ENCODE peak calls at places on chromosomes 6 and 20, in six cellular contexts. A, Z, J, B, R and W are unnamed samples.

GRCh38 chr20:42857446-42857845 is 332.3 kb downstream of the PTPRT start:
- DNase-seq in A (no peak), Z (no peak), J (no peak), B (no peak), R (no peak), W (no peak)

GRCh38 chr20:401682-402495 is 6.2 kb upstream of the RBCK1 start:
- DNase-seq in A (peak), Z (no peak), J (no peak), B (peak), R (no peak), W (no peak)

GRCh38 chr20:22509090-22509938 is 75.1 kb downstream of the FOXA2 start:
- DNase-seq in A (no peak), Z (no peak), J (no peak), B (no peak), R (no peak), W (no peak)

GRCh38 chr6:134954272-134954990 is 4.5 kb upstream of the ALDH8A1 start:
- DNase-seq in A (no peak), Z (no peak), J (no peak), B (no peak), R (no peak), W (no peak)

GRCh38 chr20:8287328-8287727 is 155.3 kb downstream of the PLCB1 start:
- DNase-seq in A (no peak), Z (no peak), J (no peak), B (no peak), R (no peak), W (peak)

GRCh38 chr6:158660331-158660730 is 10.5 kb downstream of the SYTL3 start:
- DNase-seq in A (peak), Z (no peak), J (peak), B (no peak), R (peak), W (no peak)

GRCh38 chr20:24465730-24466129 is 3.7 kb upstream of the SYNDIG1 start:
- DNase-seq in A (no peak), Z (no peak), J (no peak), B (peak), R (no peak), W (no peak)

GRCh38 chr6:683742-684440 is 9.0 kb downstream of the EXOC2 start:
- DNase-seq in A (no peak), Z (no peak), J (no peak), B (no peak), R (peak), W (peak)

GRCh38 chr20:32535316-32535952 is 49.7 kb downstream of the NOL4L start:
- DNase-seq in A (peak), Z (peak), J (peak), B (no peak), R (no peak), W (no peak)

GRCh38 chr6:129672883-129673631 is 36.9 kb downstream of the ARHGAP18 start:
- DNase-seq in A (no peak), Z (peak), J (no peak), B (peak), R (no peak), W (no peak)

GRCh38 chr6:45432944-45433343 is 55.2 kb upstream of the SUPT3H start:
- DNase-seq in A (no peak), Z (no peak), J (no peak), B (no peak), R (no peak), W (no peak)

GRCh38 chr20:37378785-37379598 is 33.1 kb downstream of the SRC start:
- DNase-seq in A (no peak), Z (no peak), J (no peak), B (no peak), R (no peak), W (no peak)

GRCh38 chr6:14339711-14340590 is 222.4 kb downstream of the CD83 start:
- DNase-seq in A (peak), Z (no peak), J (no peak), B (no peak), R (no peak), W (no peak)

GRCh38 chr20:48405909-48406308 is 421.9 kb downstream of the PREX1 start:
- DNase-seq in A (no peak), Z (no peak), J (no peak), B (no peak), R (peak), W (no peak)

GRCh38 chr6:52020961-52021570 is 66.3 kb downstream of the PKHD1 start:
- DNase-seq in A (peak), Z (no peak), J (no peak), B (no peak), R (no peak), W (no peak)

GRCh38 chr20:59170406-59171349 is 7.1 kb downstream of the ZNF831 start:
- DNase-seq in A (no peak), Z (no peak), J (no peak), B (no peak), R (no peak), W (no peak)

GRCh38 chr6:142545147-142545546 is 243.3 kb downstream of the ADGRG6 start:
- DNase-seq in A (no peak), Z (no peak), J (no peak), B (no peak), R (no peak), W (no peak)

GRCh38 chr6:39360378-39360777 is 37.9 kb upstream of the KCNK16 start:
- DNase-seq in A (no peak), Z (no peak), J (no peak), B (no peak), R (no peak), W (no peak)

GRCh38 chr20:15236812-15237211 is 899.4 kb upstream of the FLRT3 start:
- DNase-seq in A (peak), Z (peak), J (no peak), B (no peak), R (peak), W (peak)

GRCh38 chr20:56343861-56344381 is 14.9 kb upstream of the FAM210B start:
- DNase-seq in A (no peak), Z (peak), J (no peak), B (no peak), R (peak), W (peak)

GRCh38 chr20:15930324-15931305 is 642.6 kb downstream of the KIF16B start:
- DNase-seq in A (peak), Z (no peak), J (no peak), B (peak), R (no peak), W (peak)

GRCh38 chr6:81307640-81308214 is 444.8 kb downstream of the TENT5A start:
- DNase-seq in A (no peak), Z (no peak), J (no peak), B (no peak), R (no peak), W (no peak)

GRCh38 chr6:14910692-14911547 is 334.9 kb upstream of the JARID2 start:
- DNase-seq in A (peak), Z (peak), J (peak), B (no peak), R (no peak), W (no peak)

GRCh38 chr6:131924881-131925474 is 26.2 kb downstream of the CCN2 start:
- DNase-seq in A (peak), Z (no peak), J (no peak), B (no peak), R (no peak), W (no peak)

GRCh38 chr6:121590438-121590837 is 155.0 kb downstream of the GJA1 start:
- DNase-seq in A (no peak), Z (no peak), J (no peak), B (no peak), R (no peak), W (no peak)

GRCh38 chr6:142377112-142377848 is 75.5 kb downstream of the ADGRG6 start:
- DNase-seq in A (no peak), Z (no peak), J (no peak), B (no peak), R (peak), W (peak)

GRCh38 chr6:132354517-132355167 is 46.6 kb downstream of the MOXD1 start:
- DNase-seq in A (peak), Z (peak), J (peak), B (no peak), R (peak), W (no peak)

GRCh38 chr6:14086701-14087100 is 30.9 kb upstream of the CD83 start:
- DNase-seq in A (no peak), Z (no peak), J (no peak), B (no peak), R (no peak), W (no peak)

GRCh38 chr6:119742188-119742803 is 392.7 kb upstream of the MAN1A1 start:
- DNase-seq in A (peak), Z (peak), J (peak), B (no peak), R (peak), W (peak)

GRCh38 chr6:53492860-53493634 is 51.9 kb downstream of the GCLC start:
- DNase-seq in A (peak), Z (no peak), J (no peak), B (no peak), R (peak), W (no peak)

GRCh38 chr20:53623454-53624206 is 30.0 kb upstream of the ZNF217 start:
- DNase-seq in A (peak), Z (peak), J (no peak), B (no peak), R (peak), W (peak)

GRCh38 chr6:44411141-44411540 is 23.6 kb downstream of the CDC5L start:
- DNase-seq in A (no peak), Z (no peak), J (no peak), B (no peak), R (no peak), W (no peak)

GRCh38 chr20:24948939-24949679 is at the start of gene CST7:
- DNase-seq in A (peak), Z (no peak), J (peak), B (no peak), R (no peak), W (no peak)

GRCh38 chr6:53524455-53524815 is 20.5 kb downstream of the GCLC start:
- DNase-seq in A (no peak), Z (no peak), J (no peak), B (peak), R (no peak), W (no peak)

GRCh38 chr6:87574237-87574636 is 15.6 kb downstream of the RARS2 start:
- DNase-seq in A (no peak), Z (no peak), J (no peak), B (no peak), R (no peak), W (no peak)

GRCh38 chr6:21189721-21190120 is 403.8 kb upstream of the SOX4 start:
- DNase-seq in A (no peak), Z (no peak), J (no peak), B (no peak), R (no peak), W (no peak)
- TF ChIP-seq CTCF in A (no peak), Z (no peak), J (no peak), B (no peak), R (no peak), W (no peak)

GRCh38 chr6:107607109-107607508 is 117.2 kb downstream of the SOBP start:
- DNase-seq in A (no peak), Z (no peak), J (no peak), B (no peak), R (no peak), W (no peak)
- TF ChIP-seq CTCF in A (peak), Z (no peak), J (no peak), B (no peak), R (no peak), W (no peak)

GRCh38 chr6:111727041-111727440 is 121.4 kb upstream of the TRAF3IP2 start:
- DNase-seq in A (no peak), Z (no peak), J (no peak), B (no peak), R (no peak), W (no peak)

GRCh38 chr6:111724505-111724904 is 118.8 kb upstream of the TRAF3IP2 start:
- DNase-seq in A (peak), Z (peak), J (peak), B (no peak), R (no peak), W (no peak)

GRCh38 chr6:111730835-111731234 is 125.2 kb upstream of the TRAF3IP2 start:
- DNase-seq in A (no peak), Z (no peak), J (no peak), B (no peak), R (no peak), W (no peak)

GRCh38 chr6:111725446-111726112 is 119.9 kb upstream of the TRAF3IP2 start:
- DNase-seq in A (no peak), Z (no peak), J (no peak), B (no peak), R (no peak), W (no peak)

DNA sequence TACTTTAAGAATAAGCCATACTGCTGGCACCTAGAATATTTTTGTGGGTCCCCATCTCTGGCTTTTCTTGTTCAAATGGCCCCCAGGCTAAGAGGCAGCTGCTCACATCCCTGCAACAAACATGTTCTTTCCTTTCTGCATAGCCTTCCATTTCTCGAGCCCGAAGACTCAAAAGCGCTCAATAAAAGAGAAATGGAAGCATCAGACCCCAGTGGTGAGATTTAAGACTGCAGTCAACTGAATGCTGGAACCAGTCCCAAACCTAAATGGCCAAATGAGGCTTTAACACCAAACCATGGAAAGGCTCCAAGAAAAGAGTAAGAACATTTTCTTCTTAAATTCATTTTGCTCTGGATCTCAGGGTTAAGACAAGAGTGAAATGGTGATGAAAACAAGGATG is 122.1 kb upstream of the TRAF3IP2 start:
- DNase-seq in A (no peak), Z (no peak), J (no peak), B (no peak), R (no peak), W (no peak)
- TF ChIP-seq CTCF in A (peak), Z (peak), J (peak), B (no peak), R (peak), W (no peak)

DNA sequence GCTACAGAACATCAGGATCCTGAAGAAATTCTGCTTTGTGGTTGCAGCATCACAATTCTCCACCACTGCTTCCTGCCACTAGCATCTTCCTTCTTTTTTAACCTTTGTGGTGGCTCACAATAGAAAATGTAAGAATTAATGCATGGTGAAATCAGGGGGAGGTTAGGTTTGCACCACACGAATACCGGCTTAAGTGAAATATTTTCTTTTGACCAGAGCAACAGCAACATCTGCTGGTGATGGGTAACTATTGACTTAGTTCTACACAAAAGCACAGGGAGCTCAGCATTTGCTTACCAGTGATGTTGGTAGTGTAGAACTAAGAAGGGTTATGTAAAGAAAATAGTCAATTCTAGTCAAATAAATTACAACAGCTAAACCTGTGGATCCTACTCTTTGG is 280.5 kb downstream of the SYNE1 start:
- DNase-seq in A (peak), Z (peak), J (no peak), B (no peak), R (no peak), W (no peak)
- TF ChIP-seq CTCF in A (peak), Z (peak), J (peak), B (peak), R (no peak), W (peak)

GRCh38 chr6:75211920-75212590 is 6.2 kb upstream of the COL12A1 start:
- DNase-seq in A (no peak), Z (no peak), J (no peak), B (no peak), R (no peak), W (no peak)
- TF ChIP-seq CTCF in A (no peak), Z (no peak), J (no peak), B (no peak), R (no peak), W (no peak)

GRCh38 chr20:38650010-38650409 is 48.4 kb downstream of the ARHGAP40 start:
- DNase-seq in A (peak), Z (no peak), J (no peak), B (no peak), R (no peak), W (no peak)
- TF ChIP-seq CTCF in A (peak), Z (no peak), J (no peak), B (no peak), R (no peak), W (no peak)

GRCh38 chr6:143592335-143592734 is 80.8 kb upstream of the FUCA2 start:
- DNase-seq in A (no peak), Z (no peak), J (no peak), B (no peak), R (peak), W (no peak)
- TF ChIP-seq CTCF in A (peak), Z (peak), J (peak), B (no peak), R (peak), W (peak)

GRCh38 chr20:63539092-63539430 is 1.9 kb upstream of the PTK6 start:
- DNase-seq in A (no peak), Z (no peak), J (no peak), B (no peak), R (no peak), W (no peak)

GRCh38 chr20:63539441-63540370 is 2.5 kb upstream of the PTK6 start:
- DNase-seq in A (no peak), Z (no peak), J (no peak), B (no peak), R (no peak), W (no peak)

GRCh38 chr20:63536997-63537524 is at the start of gene PTK6:
- DNase-seq in A (peak), Z (no peak), J (no peak), B (no peak), R (no peak), W (no peak)

GRCh38 chr20:63537525-63538203 is 488 bp upstream of the PTK6 start:
- DNase-seq in A (peak), Z (peak), J (peak), B (peak), R (peak), W (peak)

DNA sequence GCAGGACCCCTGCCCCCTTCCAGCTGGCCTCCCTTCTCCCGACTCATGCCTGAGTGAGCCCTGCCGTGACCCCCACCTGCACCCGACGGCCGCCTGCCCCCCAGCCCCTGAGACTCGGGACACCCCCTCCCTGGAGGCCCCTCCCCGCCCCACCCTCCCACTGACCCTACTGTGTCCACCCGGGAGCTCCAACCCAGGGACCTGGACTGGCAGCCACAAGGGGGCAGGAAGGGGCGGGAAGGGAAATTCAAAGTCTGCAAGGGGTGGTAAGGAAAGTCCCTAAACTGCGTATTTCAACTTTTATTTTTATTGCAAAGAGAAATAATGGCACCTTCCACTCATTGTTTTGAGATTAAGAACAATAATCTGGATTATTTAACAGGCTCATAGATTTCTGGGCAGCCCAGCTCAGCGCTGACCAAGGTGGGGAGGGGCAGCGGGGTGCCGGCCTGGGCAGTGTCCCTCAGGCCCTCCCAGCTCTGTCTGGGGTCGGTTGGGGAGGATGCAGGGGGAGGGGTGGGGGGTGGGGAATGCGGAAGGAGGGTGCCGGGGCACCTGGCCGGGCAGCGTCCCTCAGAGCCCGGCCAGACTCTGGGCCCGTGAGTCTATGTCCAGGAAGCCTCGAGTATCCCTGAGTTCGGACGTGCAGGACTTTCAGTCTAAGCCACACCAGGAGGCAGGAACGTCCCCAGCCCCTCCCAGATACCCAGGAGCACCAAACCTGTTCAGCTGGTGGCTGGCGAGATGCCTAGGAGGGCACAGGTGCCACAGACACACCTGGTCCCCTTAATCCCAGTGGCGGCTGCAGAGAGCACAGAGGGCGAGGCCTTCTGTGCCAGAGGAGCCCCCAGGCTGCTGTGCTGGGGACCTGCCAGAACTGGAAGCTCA is 1.3 kb upstream of the PTK6 start:
- DNase-seq in A (peak), Z (no peak), J (no peak), B (no peak), R (peak), W (no peak)
- TF ChIP-seq CTCF in A (peak), Z (no peak), J (peak), B (no peak), R (peak), W (no peak)

GRCh38 chr20:50271674-50272412 is 81.2 kb downstream of the CEBPB start:
- DNase-seq in A (no peak), Z (no peak), J (no peak), B (no peak), R (no peak), W (no peak)

GRCh38 chr20:50274570-50275430 is 84.2 kb downstream of the CEBPB start:
- DNase-seq in A (no peak), Z (no peak), J (no peak), B (no peak), R (no peak), W (no peak)

GRCh38 chr20:50272413-50273120 is 81.9 kb downstream of the CEBPB start:
- DNase-seq in A (no peak), Z (no peak), J (no peak), B (no peak), R (no peak), W (no peak)

GRCh38 chr20:50276119-50277063 is 85.8 kb downstream of the CEBPB start:
- DNase-seq in A (no peak), Z (no peak), J (no peak), B (no peak), R (no peak), W (no peak)

GRCh38 chr20:50273601-50274491 is 83.2 kb downstream of the CEBPB start:
- DNase-seq in A (no peak), Z (no peak), J (no peak), B (no peak), R (peak), W (no peak)
- TF ChIP-seq CTCF in A (no peak), Z (no peak), J (no peak), B (no peak), R (no peak), W (no peak)